ENCODE peak calls at places on chromosome 7, in four cellular contexts. B is A549, W is endothelial cell of umbilical vein, Y is K562. L is an unnamed sample.

GRCh38 chr7:138666385-138666784 is 34.8 kb downstream of the SVOPL start:
- DNase-seq in W (no peak), B (no peak), Y (no peak), L (no peak)

GRCh38 chr7:27139335-27140107 is 4.0 kb downstream of the HOXA5 start:
- DNase-seq in Y (no peak), W (no peak), B (no peak), L (no peak)

GRCh38 chr7:372939-373791 is 83.2 kb downstream of the FOXL3 start:
- DNase-seq in W (no peak), B (no peak), Y (no peak), L (no peak)

GRCh38 chr7:94080551-94080950 is 76.4 kb upstream of the BET1 start:
- DNase-seq in B (no peak), W (no peak), Y (no peak), L (no peak)

GRCh38 chr7:27196287-27196739 is 3.6 kb downstream of the HOXA13 start:
- DNase-seq in Y (peak), B (peak), W (peak), L (peak)

GRCh38 chr7:70539196-70539595 is 592.7 kb upstream of the GALNT17 start:
- DNase-seq in B (no peak), Y (no peak), W (no peak), L (no peak)

GRCh38 chr7:30331338-30331737 is 46.9 kb downstream of the ZNRF2 start:
- DNase-seq in W (peak), B (no peak), Y (no peak), L (no peak)

GRCh38 chr7:102287082-102287464 is 405 bp downstream of the SH2B2 start:
- DNase-seq in Y (peak), B (no peak), W (peak), L (no peak)

GRCh38 chr7:133376514-133376913 is 123.6 kb downstream of the EXOC4 start:
- DNase-seq in Y (no peak), B (no peak), W (no peak), L (no peak)

GRCh38 chr7:1787681-1788235 is 117.7 kb downstream of the ELFN1 start:
- DNase-seq in B (no peak), Y (no peak), W (no peak), L (no peak)

GRCh38 chr7:74185636-74186035 is 11.5 kb downstream of the EIF4H start:
- DNase-seq in W (peak), Y (no peak), B (no peak), L (no peak)

GRCh38 chr7:79084423-79084822 is 369.0 kb downstream of the MAGI2 start:
- DNase-seq in B (no peak), W (no peak), Y (no peak), L (no peak)

GRCh38 chr7:135713836-135714470 is 14.0 kb downstream of the SLC13A4 start:
- DNase-seq in B (no peak), W (no peak), Y (no peak), L (no peak)

GRCh38 chr7:137840183-137840779 is 6.5 kb downstream of the DGKI start:
- DNase-seq in Y (no peak), W (no peak), B (no peak), L (no peak)

GRCh38 chr7:31882187-31882586 is 188.0 kb downstream of the PDE1C start:
- DNase-seq in W (no peak), Y (no peak), B (peak), L (no peak)

GRCh38 chr7:128309921-128310320 is 33.8 kb downstream of the RBM28 start:
- DNase-seq in B (no peak), Y (no peak), W (no peak), L (no peak)

GRCh38 chr7:48244902-48245301 is 73.6 kb downstream of the ABCA13 start:
- DNase-seq in B (no peak), W (peak), Y (no peak), L (peak)

GRCh38 chr7:45943986-45944385 is 22.9 kb upstream of the IGFBP3 start:
- DNase-seq in B (no peak), Y (no peak), W (no peak), L (no peak)

GRCh38 chr7:538764-539685 is 19.4 kb upstream of the PDGFA start:
- DNase-seq in Y (no peak), W (no peak), B (no peak), L (no peak)

GRCh38 chr7:70696139-70696782 is 435.7 kb upstream of the GALNT17 start:
- DNase-seq in B (peak), Y (no peak), W (no peak), L (no peak)

GRCh38 chr7:133871757-133872156 is 255.4 kb upstream of the LRGUK start:
- DNase-seq in Y (no peak), B (no peak), W (no peak), L (no peak)

GRCh38 chr7:39720586-39720985 is 97.2 kb downstream of the RALA start:
- DNase-seq in W (no peak), Y (peak), B (no peak), L (no peak)

GRCh38 chr7:158753900-158754299 is 49.3 kb upstream of the NCAPG2 start:
- DNase-seq in B (no peak), Y (no peak), W (no peak), L (no peak)

GRCh38 chr7:117281562-117281961 is 41.3 kb downstream of the WNT2 start:
- DNase-seq in W (no peak), B (no peak), Y (no peak), L (peak)

GRCh38 chr7:102272075-102272916 is 14.4 kb upstream of the SH2B2 start:
- DNase-seq in B (peak), Y (peak), W (peak), L (peak)

GRCh38 chr7:24456526-24457214 is 116.6 kb upstream of the PALS2 start:
- DNase-seq in W (no peak), B (peak), Y (no peak), L (no peak)

GRCh38 chr7:43869898-43870240 is 552 bp upstream of the MRPS24 start:
- DNase-seq in Y (no peak), W (no peak), B (peak), L (peak)

GRCh38 chr7:27156901-27157716 is 634 bp upstream of the HOXA7 start:
- DNase-seq in W (peak), B (no peak), Y (no peak), L (no peak)

GRCh38 chr7:132106491-132106890 is 469.8 kb downstream of the PLXNA4 start:
- DNase-seq in B (no peak), W (no peak), Y (no peak), L (no peak)

GRCh38 chr7:156430109-156430508 is 210.5 kb upstream of the RNF32 start:
- DNase-seq in W (no peak), Y (no peak), B (no peak), L (no peak)

GRCh38 chr7:1537631-1538412 is 7.3 kb downstream of the MAFK start:
- DNase-seq in W (peak), B (peak), Y (peak), L (no peak)

GRCh38 chr7:155506854-155507337 is 39.5 kb downstream of the CNPY1 start:
- DNase-seq in B (no peak), W (no peak), Y (no peak), L (peak)

GRCh38 chr7:5421626-5422323 is 1.9 kb downstream of the TNRC18 start:
- DNase-seq in B (peak), Y (peak), W (peak), L (peak)
- TF ChIP-seq MYC in B (no peak), Y (no peak), W (no peak), L (no peak)

DNA sequence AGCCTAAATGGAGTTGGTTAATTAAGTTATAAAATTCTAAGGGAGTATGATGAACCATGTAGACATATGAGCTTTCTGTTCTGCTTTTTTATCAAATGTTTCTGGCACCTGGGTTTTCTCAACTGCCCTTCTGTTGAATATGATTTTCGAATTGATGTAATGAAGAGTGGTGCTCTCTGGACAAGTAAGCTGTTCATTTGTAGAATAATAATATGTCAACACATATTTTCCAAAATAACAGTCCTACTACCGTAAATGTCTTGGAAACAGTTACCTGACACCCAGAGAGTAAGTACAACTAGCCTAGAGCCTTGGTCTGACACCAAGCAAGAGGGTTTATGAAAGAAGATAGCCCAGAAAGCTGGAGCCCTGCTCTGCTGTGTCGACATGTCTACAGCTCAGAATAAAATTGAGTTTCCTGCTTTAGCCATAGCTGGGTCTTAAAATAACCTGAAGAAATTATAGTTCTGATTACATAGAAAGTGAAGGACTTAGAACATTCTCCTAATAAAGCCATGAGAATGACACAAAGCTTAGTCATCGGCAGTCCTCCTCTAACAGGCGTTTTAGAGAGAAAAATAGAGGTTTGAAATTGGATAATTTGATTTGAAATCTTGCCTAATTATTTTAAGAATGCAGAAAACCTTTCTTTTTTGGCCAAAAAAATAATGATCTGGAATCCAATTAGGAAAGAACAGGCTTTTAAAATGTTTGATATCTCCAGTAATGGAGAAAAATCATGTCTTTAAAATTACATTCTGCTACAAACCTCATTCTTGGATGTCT is 25.1 kb downstream of the HDAC9 start:
- DNase-seq in W (no peak), B (no peak), Y (no peak), L (peak)
- H3K4me3 ChIP-seq in W (no peak), B (no peak), Y (no peak), L (no peak)

DNA sequence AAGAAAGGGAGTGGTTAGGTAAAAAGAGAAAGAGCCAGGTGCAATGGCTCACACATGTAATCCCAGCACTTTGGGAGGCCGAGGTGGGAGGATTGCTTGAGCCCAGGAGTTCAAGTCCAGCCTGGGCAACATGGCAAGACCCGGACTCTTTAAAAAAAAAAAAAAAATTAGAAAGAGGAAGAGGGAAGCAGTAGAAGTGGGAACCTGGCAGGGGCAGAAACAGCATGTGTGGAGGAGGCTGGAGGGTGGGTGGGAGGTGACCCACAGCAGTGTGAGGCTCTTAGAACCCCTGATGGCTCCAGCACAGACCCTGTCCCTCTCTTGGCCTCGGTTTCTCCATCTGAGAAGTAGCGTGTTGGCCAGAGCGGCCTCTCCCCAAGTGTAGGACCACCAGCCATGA is 4.9 kb upstream of the CCL24 start:
- DNase-seq in B (no peak), W (no peak), Y (no peak), L (peak)
- TF ChIP-seq MYC in B (no peak), W (no peak), Y (no peak), L (no peak)

GRCh38 chr7:4861673-4862072 is at the start of gene PAPOLB:
- DNase-seq in B (no peak), W (no peak), Y (no peak), L (no peak)

GRCh38 chr7:4861227-4861626 is 603 bp downstream of the PAPOLB start:
- DNase-seq in Y (no peak), B (no peak), W (no peak), L (no peak)

GRCh38 chr7:4857189-4857588 is 4.6 kb downstream of the PAPOLB start:
- DNase-seq in Y (no peak), W (no peak), B (no peak), L (no peak)

GRCh38 chr7:4866528-4867496 is 5.0 kb upstream of the PAPOLB start:
- DNase-seq in B (no peak), W (no peak), Y (no peak), L (no peak)

GRCh38 chr7:4862156-4862555 is 326 bp upstream of the PAPOLB start:
- DNase-seq in B (no peak), Y (no peak), W (no peak), L (no peak)
- H3K4me3 ChIP-seq in B (no peak), Y (no peak), W (peak), L (no peak)

GRCh38 chr7:152336754-152337368 is 98.9 kb downstream of the KMT2C start:
- DNase-seq in W (peak), Y (no peak), B (peak), L (peak)

GRCh38 chr7:152338553-152338952 is 97.2 kb downstream of the KMT2C start:
- DNase-seq in W (no peak), B (no peak), Y (no peak), L (no peak)

GRCh38 chr7:152330827-152331226 is 105.0 kb downstream of the KMT2C start:
- DNase-seq in B (no peak), Y (no peak), W (no peak), L (no peak)

GRCh38 chr7:152333134-152333533 is 102.7 kb downstream of the KMT2C start:
- DNase-seq in Y (no peak), B (no peak), W (no peak), L (no peak)

GRCh38 chr7:152335900-152336571 is 99.8 kb downstream of the KMT2C start:
- DNase-seq in B (no peak), Y (no peak), W (no peak), L (no peak)
- TF ChIP-seq MYC in B (no peak), Y (no peak), W (no peak), L (no peak)

GRCh38 chr7:150432915-150433892 is 17.2 kb upstream of the GIMAP8 start:
- DNase-seq in Y (no peak), W (no peak), B (no peak), L (peak)
- H3K4me3 ChIP-seq in Y (no peak), W (no peak), B (no peak), L (no peak)

L was measured in NB4.